ENCODE peak calls at places on chromosomes 16 and 17, in six cellular contexts. One of them, this sample, is unnamed.

GRCh38 chr17:35760587-35760986 is at the start of gene C17orf50:
- DNase-seq in kidney glomerular epithelial cell: no peak
- DNase-seq in WERI-Rb-1: no peak
- DNase-seq in neural progenitor cell: no peak
- DNase-seq in NCI-H1105 treated with DMSO at 0.1 percent for 48 hours: no peak
- DNase-seq in A549: no peak
- DNase-seq in this sample: no peak

GRCh38 chr16:75455677-75456076 is 8.8 kb downstream of the TMEM170A start:
- DNase-seq in kidney glomerular epithelial cell: no peak
- DNase-seq in WERI-Rb-1: peak
- DNase-seq in neural progenitor cell: peak
- DNase-seq in NCI-H1105 treated with DMSO at 0.1 percent for 48 hours: no peak
- DNase-seq in A549: no peak
- DNase-seq in this sample: no peak

GRCh38 chr16:53129281-53130192 is 74.7 kb downstream of the CHD9 start:
- DNase-seq in kidney glomerular epithelial cell: no peak
- DNase-seq in WERI-Rb-1: no peak
- DNase-seq in neural progenitor cell: no peak
- DNase-seq in NCI-H1105 treated with DMSO at 0.1 percent for 48 hours: no peak
- DNase-seq in A549: no peak
- DNase-seq in this sample: no peak

GRCh38 chr16:48165961-48166578 is 10.3 kb upstream of the ABCC12 start:
- DNase-seq in kidney glomerular epithelial cell: no peak
- DNase-seq in WERI-Rb-1: no peak
- DNase-seq in neural progenitor cell: no peak
- DNase-seq in NCI-H1105 treated with DMSO at 0.1 percent for 48 hours: peak
- DNase-seq in A549: no peak
- DNase-seq in this sample: no peak

GRCh38 chr16:69465083-69465721 is 40.8 kb downstream of the CYB5B start:
- DNase-seq in kidney glomerular epithelial cell: no peak
- DNase-seq in WERI-Rb-1: no peak
- DNase-seq in neural progenitor cell: no peak
- DNase-seq in NCI-H1105 treated with DMSO at 0.1 percent for 48 hours: no peak
- DNase-seq in A549: no peak
- DNase-seq in this sample: no peak

GRCh38 chr16:87603684-87604571 is 1.6 kb downstream of the JPH3 start:
- DNase-seq in kidney glomerular epithelial cell: no peak
- DNase-seq in WERI-Rb-1: peak
- DNase-seq in neural progenitor cell: peak
- DNase-seq in NCI-H1105 treated with DMSO at 0.1 percent for 48 hours: peak
- DNase-seq in A549: no peak
- DNase-seq in this sample: peak

GRCh38 chr17:72984145-72984924 is 108.2 kb downstream of the SLC39A11 start:
- DNase-seq in kidney glomerular epithelial cell: peak
- DNase-seq in WERI-Rb-1: no peak
- DNase-seq in neural progenitor cell: no peak
- DNase-seq in NCI-H1105 treated with DMSO at 0.1 percent for 48 hours: no peak
- DNase-seq in A549: no peak
- DNase-seq in this sample: no peak

GRCh38 chr16:2514333-2515179 is 804 bp downstream of the ATP6V0C start:
- DNase-seq in kidney glomerular epithelial cell: no peak
- DNase-seq in WERI-Rb-1: no peak
- DNase-seq in neural progenitor cell: peak
- DNase-seq in NCI-H1105 treated with DMSO at 0.1 percent for 48 hours: no peak
- DNase-seq in A549: no peak
- DNase-seq in this sample: no peak

GRCh38 chr17:77723071-77723908 is 235.2 kb upstream of the TNRC6C start:
- DNase-seq in kidney glomerular epithelial cell: no peak
- DNase-seq in WERI-Rb-1: no peak
- DNase-seq in neural progenitor cell: no peak
- DNase-seq in NCI-H1105 treated with DMSO at 0.1 percent for 48 hours: peak
- DNase-seq in A549: no peak
- DNase-seq in this sample: no peak

GRCh38 chr16:10045947-10046346 is 136.3 kb downstream of the GRIN2A start:
- DNase-seq in kidney glomerular epithelial cell: no peak
- DNase-seq in WERI-Rb-1: no peak
- DNase-seq in neural progenitor cell: no peak
- DNase-seq in NCI-H1105 treated with DMSO at 0.1 percent for 48 hours: no peak
- DNase-seq in A549: no peak
- DNase-seq in this sample: no peak

GRCh38 chr17:44004077-44004760 is at the start of gene NAGS:
- DNase-seq in kidney glomerular epithelial cell: no peak
- DNase-seq in WERI-Rb-1: no peak
- DNase-seq in neural progenitor cell: peak
- DNase-seq in NCI-H1105 treated with DMSO at 0.1 percent for 48 hours: peak
- DNase-seq in A549: no peak
- DNase-seq in this sample: no peak

GRCh38 chr17:66644311-66644710 is 190.6 kb upstream of the CACNG5 start:
- DNase-seq in kidney glomerular epithelial cell: peak
- DNase-seq in WERI-Rb-1: no peak
- DNase-seq in neural progenitor cell: no peak
- DNase-seq in NCI-H1105 treated with DMSO at 0.1 percent for 48 hours: no peak
- DNase-seq in A549: no peak
- DNase-seq in this sample: no peak